ENCODE peak calls at places on chromosome 13, in nine cellular contexts. R is glutamatergic neuron; Q is endodermal cell; B is activated B cell treated with CpG ODN at 0.5 μM for 24 hours; O is CD4-positive, alpha-beta T cell; H is heart left ventricle; A is lung; E is MCF 10A; J is NB4. S is an unnamed sample.

GRCh38 chr13:42048323-42048624 is 174 bp upstream of the DGKH start:
- DNase-seq in J (no peak), E (peak; percentile 38), R (no peak), H (peak; percentile 8), Q (no peak), O (no peak), B (peak; percentile 24), A (no peak), S (no peak)

GRCh38 chr13:35848868-35849644 is 282.1 kb downstream of the DCLK1 start:
- DNase-seq in Q (no peak), J (no peak), O (no peak), H (no peak), E (no peak), B (no peak), A (no peak), R (no peak), S (no peak)

GRCh38 chr13:96822900-96823299 is 171.4 kb downstream of the OXGR1 start:
- DNase-seq in R (peak; percentile 29), H (no peak), J (peak; percentile 12), Q (peak; percentile 84), E (peak; percentile 68), B (no peak), A (no peak), O (no peak), S (no peak)

GRCh38 chr13:74771964-74772363 is 637.8 kb upstream of the KLF12 start:
- DNase-seq in J (no peak), E (peak; percentile 69), H (no peak), R (no peak), B (no peak), A (no peak), O (no peak), Q (no peak), S (no peak)

GRCh38 chr13:100875392-100876043 is 200.9 kb upstream of the TMTC4 start:
- DNase-seq in Q (no peak), R (no peak), A (no peak), H (no peak), J (peak; percentile 14), E (peak; percentile 83), B (no peak), O (no peak), S (no peak)

GRCh38 chr13:51153527-51153926 is 42.5 kb upstream of the C13orf42 start:
- DNase-seq in O (no peak), H (no peak), B (no peak), A (no peak), E (no peak), J (no peak), Q (peak; percentile 76), R (no peak), S (no peak)

GRCh38 chr13:52906122-52906903 is 57.9 kb upstream of the PCDH8 start:
- DNase-seq in R (no peak), A (no peak), O (no peak), B (no peak), J (no peak), E (no peak), H (no peak), Q (peak; percentile 64), S (no peak)

GRCh38 chr13:28000567-28000966 is 12.1 kb upstream of the URAD start:
- DNase-seq in O (no peak), Q (peak; percentile 86), B (no peak), J (no peak), R (no peak), E (no peak), A (no peak), H (no peak), S (no peak)

GRCh38 chr13:28268800-28269223 is 130.5 kb downstream of the PAN3 start:
- DNase-seq in H (no peak), A (no peak), O (no peak), E (no peak), J (peak; percentile 89), R (no peak), Q (no peak), B (no peak), S (peak; percentile 86)

GRCh38 chr13:41465215-41465907 is 8.0 kb downstream of the RGCC start:
- DNase-seq in E (peak; percentile 21), A (peak; percentile 45), O (peak; percentile 89), J (peak; percentile 93), B (peak; percentile 57), Q (no peak), R (no peak), H (peak; percentile 71), S (peak; percentile 92)

GRCh38 chr13:49553888-49554287 is 31.5 kb downstream of the RCBTB1 start:
- DNase-seq in B (no peak), O (no peak), A (no peak), E (no peak), J (no peak), R (no peak), H (no peak), Q (no peak), S (no peak)

GRCh38 chr13:113544896-113545295 is 39.7 kb upstream of the TFDP1 start:
- DNase-seq in H (no peak), J (no peak), O (no peak), Q (no peak), B (no peak), E (no peak), A (no peak), R (no peak), S (no peak)

DNA sequence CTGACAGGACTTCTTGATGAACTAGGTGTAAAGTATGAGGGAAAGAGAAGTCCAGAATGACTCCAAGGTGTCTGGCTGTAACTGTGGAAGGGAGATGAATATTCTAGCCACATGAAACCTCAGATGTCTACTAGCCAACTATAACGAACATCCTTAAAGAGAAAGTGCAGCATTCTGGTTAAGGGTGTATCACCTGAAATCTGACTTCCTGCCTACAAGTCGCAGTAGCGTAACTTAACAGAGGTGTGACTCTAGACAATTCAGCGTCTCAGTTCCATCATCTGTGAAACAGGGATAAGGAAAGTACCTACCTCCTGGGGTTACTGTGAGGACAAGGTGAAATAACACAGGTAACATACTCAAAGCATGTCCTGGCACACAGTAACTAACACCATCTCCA is 145.7 kb upstream of the FBXL3 start:
- DNase-seq in J (no peak), B (no peak), R (no peak), O (no peak), H (no peak), E (no peak), Q (no peak), A (no peak), S (no peak)
- TF ChIP-seq CTCF in J (no peak), B (no peak), R (no peak), O (no peak), H (no peak), E (no peak), Q (no peak), A (no peak), S (no peak)

GRCh38 chr13:45121421-45121820 is 1.1 kb downstream of the GTF2F2 start:
- DNase-seq in B (no peak), J (peak; percentile 48), R (no peak), E (peak; percentile 27), H (no peak), O (no peak), A (no peak), Q (no peak), S (no peak)
- TF ChIP-seq CTCF in B (no peak), J (no peak), R (no peak), E (no peak), H (no peak), O (no peak), A (no peak), Q (peak; percentile 62), S (no peak)

GRCh38 chr13:95749545-95749944 is 72.6 kb downstream of the DNAJC3 start:
- DNase-seq in H (no peak), R (no peak), J (no peak), E (no peak), B (no peak), O (no peak), Q (no peak), A (no peak), S (no peak)

GRCh38 chr13:95745289-95745688 is 68.3 kb downstream of the DNAJC3 start:
- DNase-seq in A (no peak), B (no peak), Q (peak; percentile 70), J (no peak), E (no peak), R (no peak), H (no peak), O (no peak), S (no peak)

GRCh38 chr13:95741584-95742563 is 64.9 kb downstream of the DNAJC3 start:
- DNase-seq in H (no peak), B (no peak), R (no peak), J (no peak), A (no peak), O (no peak), Q (peak; percentile 44), E (no peak), S (no peak)

GRCh38 chr13:95743192-95743591 is 66.3 kb downstream of the DNAJC3 start:
- DNase-seq in O (no peak), R (no peak), A (no peak), J (no peak), E (no peak), B (no peak), H (no peak), Q (no peak), S (no peak)

GRCh38 chr13:95745752-95746151 is 68.8 kb downstream of the DNAJC3 start:
- DNase-seq in E (no peak), A (no peak), R (no peak), H (no peak), J (peak; percentile 10), O (no peak), B (no peak), Q (no peak), S (no peak)
- TF ChIP-seq CTCF in E (no peak), A (no peak), R (no peak), H (no peak), J (no peak), O (no peak), B (no peak), Q (peak; percentile 63), S (peak; percentile 22)

GRCh38 chr13:67740871-67741475 is 510.8 kb upstream of the PCDH9 start:
- DNase-seq in R (no peak), B (no peak), O (no peak), Q (no peak), H (no peak), J (no peak), A (no peak), E (no peak), S (no peak)

GRCh38 chr13:67742478-67742877 is 512.3 kb upstream of the PCDH9 start:
- DNase-seq in B (no peak), Q (peak; percentile 53), R (no peak), A (no peak), E (no peak), H (no peak), O (no peak), J (no peak), S (no peak)

GRCh38 chr13:67735651-67736050 is 505.5 kb upstream of the PCDH9 start:
- DNase-seq in Q (no peak), B (no peak), J (no peak), R (no peak), H (no peak), O (no peak), E (no peak), A (no peak), S (no peak)

DNA sequence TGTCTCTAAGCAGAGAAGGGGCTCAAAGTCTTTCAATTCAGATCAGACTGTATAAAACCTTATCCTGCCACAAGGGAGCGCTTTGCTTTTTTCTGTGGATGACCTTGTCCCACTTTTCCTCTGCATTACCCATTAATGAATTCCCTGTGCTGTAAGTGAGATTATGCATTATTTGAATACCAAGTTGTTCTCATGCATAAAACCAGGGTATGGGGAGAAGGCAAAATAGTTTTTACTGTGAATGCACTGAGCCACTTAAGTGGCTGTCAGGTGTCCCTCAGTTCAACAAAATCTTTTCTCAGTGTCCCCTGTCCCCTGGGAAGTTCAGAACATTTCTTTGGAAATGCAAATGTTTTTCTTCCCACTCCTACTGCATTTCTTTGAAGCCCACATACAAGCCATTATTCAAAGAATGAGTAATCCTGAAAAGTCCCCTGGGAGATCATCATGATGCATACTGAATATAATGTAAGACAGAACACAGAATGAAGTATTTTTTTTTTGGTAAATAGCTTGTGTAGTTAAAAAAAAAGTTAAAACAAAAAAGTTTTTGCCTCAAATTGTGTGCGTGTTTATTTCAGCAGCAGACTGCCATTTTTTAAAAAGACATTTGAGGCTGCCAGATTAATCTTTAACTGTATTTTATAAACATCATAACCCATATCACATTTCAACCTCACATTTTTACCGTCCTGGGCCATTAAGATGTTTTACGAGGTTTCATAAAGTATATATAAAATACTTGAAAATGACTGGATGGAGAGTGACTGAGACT is 506.7 kb upstream of the PCDH9 start:
- DNase-seq in A (no peak), Q (peak; percentile 82), H (no peak), E (peak; percentile 68), O (no peak), J (peak; percentile 30), R (peak; percentile 23), B (no peak), S (no peak)
- TF ChIP-seq CTCF in A (no peak), Q (peak; percentile 83), H (no peak), E (peak; percentile 20), O (no peak), J (no peak), R (peak; percentile 66), B (no peak), S (no peak)